ENCODE peak calls at places on chromosomes 4 and X, in nine cellular contexts. One of them, this sample, is unnamed. For H3K4me1, the result is how much of the 10 kb centered on the place peaks cover.

GRCh38 chr4:26793750-26794149 is 66.9 kb upstream of the STIM2 start:
- DNase-seq in Caco-2: no peak
- DNase-seq in mucosa of descending colon: no peak
- DNase-seq in tibial artery: no peak
- DNase-seq in right atrium auricular region: no peak
- DNase-seq in GM23248: no peak
- DNase-seq in heart right ventricle: no peak
- DNase-seq in neural progenitor cell: no peak
- DNase-seq in IMR-90: no peak
- DNase-seq in this sample: peak

GRCh38 chr4:28278676-28279075 is 1418.0 kb downstream of the STIM2 start:
- DNase-seq in Caco-2: no peak
- DNase-seq in mucosa of descending colon: no peak
- DNase-seq in tibial artery: no peak
- DNase-seq in right atrium auricular region: no peak
- DNase-seq in GM23248: no peak
- DNase-seq in heart right ventricle: no peak
- DNase-seq in neural progenitor cell: no peak
- DNase-seq in IMR-90: no peak
- DNase-seq in this sample: no peak

GRCh38 chr4:141971854-141972253 is 335.5 kb downstream of the IL15 start:
- DNase-seq in Caco-2: no peak
- DNase-seq in mucosa of descending colon: no peak
- DNase-seq in tibial artery: no peak
- DNase-seq in right atrium auricular region: no peak
- DNase-seq in GM23248: no peak
- DNase-seq in heart right ventricle: no peak
- DNase-seq in neural progenitor cell: no peak
- DNase-seq in IMR-90: no peak
- DNase-seq in this sample: no peak

GRCh38 chr4:185931986-185932385 is 120.0 kb upstream of the SORBS2 start:
- DNase-seq in Caco-2: no peak
- DNase-seq in mucosa of descending colon: no peak
- DNase-seq in tibial artery: no peak
- DNase-seq in right atrium auricular region: no peak
- DNase-seq in GM23248: no peak
- DNase-seq in heart right ventricle: no peak
- DNase-seq in neural progenitor cell: no peak
- DNase-seq in IMR-90: no peak
- DNase-seq in this sample: no peak

GRCh38 chr4:142752331-142752830 is 93.7 kb downstream of the INPP4B start:
- DNase-seq in Caco-2: no peak
- DNase-seq in mucosa of descending colon: no peak
- DNase-seq in tibial artery: no peak
- DNase-seq in right atrium auricular region: no peak
- DNase-seq in GM23248: peak
- DNase-seq in heart right ventricle: no peak
- DNase-seq in neural progenitor cell: peak
- DNase-seq in IMR-90: no peak
- DNase-seq in this sample: no peak

GRCh38 chrX:149495573-149496071 is 9.5 kb downstream of the IDS start:
- DNase-seq in Caco-2: peak
- DNase-seq in mucosa of descending colon: no peak
- DNase-seq in tibial artery: no peak
- DNase-seq in right atrium auricular region: peak
- DNase-seq in GM23248: peak
- DNase-seq in heart right ventricle: no peak
- DNase-seq in neural progenitor cell: no peak
- DNase-seq in IMR-90: peak
- DNase-seq in this sample: no peak

GRCh38 chrX:115018944-115019343 is 1.5 kb upstream of the IL13RA2 start:
- DNase-seq in Caco-2: no peak
- DNase-seq in mucosa of descending colon: no peak
- DNase-seq in tibial artery: no peak
- DNase-seq in right atrium auricular region: no peak
- DNase-seq in GM23248: peak
- DNase-seq in heart right ventricle: no peak
- DNase-seq in neural progenitor cell: no peak
- DNase-seq in IMR-90: no peak
- DNase-seq in this sample: no peak

GRCh38 chrX:153592966-153593688 is 5.8 kb downstream of the CCNQ start:
- DNase-seq in Caco-2: no peak
- DNase-seq in mucosa of descending colon: no peak
- DNase-seq in tibial artery: no peak
- DNase-seq in right atrium auricular region: peak
- DNase-seq in GM23248: no peak
- DNase-seq in heart right ventricle: peak
- DNase-seq in neural progenitor cell: no peak
- DNase-seq in IMR-90: no peak
- DNase-seq in this sample: no peak

GRCh38 chr4:117900832-117901231 is 133.5 kb upstream of the NDST3 start:
- DNase-seq in Caco-2: no peak
- DNase-seq in mucosa of descending colon: no peak
- DNase-seq in tibial artery: no peak
- DNase-seq in right atrium auricular region: no peak
- DNase-seq in GM23248: no peak
- DNase-seq in heart right ventricle: no peak
- DNase-seq in neural progenitor cell: no peak
- DNase-seq in IMR-90: no peak
- DNase-seq in this sample: no peak

GRCh38 chrX:136659174-136659573 is 11.2 kb downstream of the CD40LG start:
- DNase-seq in Caco-2: no peak
- DNase-seq in mucosa of descending colon: no peak
- DNase-seq in tibial artery: no peak
- DNase-seq in right atrium auricular region: no peak
- DNase-seq in GM23248: no peak
- DNase-seq in heart right ventricle: no peak
- DNase-seq in neural progenitor cell: no peak
- DNase-seq in IMR-90: no peak
- DNase-seq in this sample: no peak

GRCh38 chr4:48546336-48546735 is 56.3 kb downstream of the ZAR1 start:
- DNase-seq in Caco-2: peak
- DNase-seq in mucosa of descending colon: no peak
- DNase-seq in tibial artery: no peak
- DNase-seq in right atrium auricular region: no peak
- DNase-seq in GM23248: peak
- DNase-seq in heart right ventricle: no peak
- DNase-seq in neural progenitor cell: peak
- DNase-seq in IMR-90: peak
- DNase-seq in this sample: peak

GRCh38 chr4:166887457-166887856 is 346.8 kb downstream of the SPOCK3 start:
- DNase-seq in Caco-2: no peak
- DNase-seq in mucosa of descending colon: no peak
- DNase-seq in tibial artery: no peak
- DNase-seq in right atrium auricular region: no peak
- DNase-seq in GM23248: no peak
- DNase-seq in heart right ventricle: no peak
- DNase-seq in neural progenitor cell: no peak
- DNase-seq in IMR-90: no peak
- DNase-seq in this sample: no peak

GRCh38 chr4:108270466-108271450 is 102.0 kb upstream of the LEF1 start:
- DNase-seq in Caco-2: no peak
- DNase-seq in mucosa of descending colon: no peak
- DNase-seq in tibial artery: no peak
- DNase-seq in right atrium auricular region: no peak
- DNase-seq in GM23248: peak
- DNase-seq in heart right ventricle: no peak
- DNase-seq in neural progenitor cell: no peak
- DNase-seq in IMR-90: peak
- DNase-seq in this sample: no peak

GRCh38 chrX:48715876-48716502 is 19.5 kb downstream of the SUV39H1 start:
- DNase-seq in Caco-2: no peak
- DNase-seq in mucosa of descending colon: no peak
- DNase-seq in tibial artery: no peak
- DNase-seq in right atrium auricular region: no peak
- DNase-seq in GM23248: peak
- DNase-seq in heart right ventricle: no peak
- DNase-seq in neural progenitor cell: no peak
- DNase-seq in IMR-90: peak
- DNase-seq in this sample: no peak

GRCh38 chr4:140790765-140791164 is 34.6 kb upstream of the TBC1D9 start:
- DNase-seq in Caco-2: no peak
- DNase-seq in mucosa of descending colon: peak
- DNase-seq in tibial artery: peak
- DNase-seq in right atrium auricular region: peak
- DNase-seq in GM23248: no peak
- DNase-seq in heart right ventricle: peak
- DNase-seq in neural progenitor cell: no peak
- DNase-seq in IMR-90: peak
- DNase-seq in this sample: peak

GRCh38 chr4:70992354-70992753 is 1.1 kb upstream of the DCK start:
- DNase-seq in Caco-2: peak
- DNase-seq in mucosa of descending colon: no peak
- DNase-seq in tibial artery: no peak
- DNase-seq in right atrium auricular region: no peak
- DNase-seq in GM23248: no peak
- DNase-seq in heart right ventricle: no peak
- DNase-seq in neural progenitor cell: peak
- DNase-seq in IMR-90: no peak
- DNase-seq in this sample: peak

GRCh38 chrX:150693782-150694574 is 782 bp downstream of the MTMR1 start:
- DNase-seq in Caco-2: peak
- DNase-seq in mucosa of descending colon: peak
- DNase-seq in tibial artery: peak
- DNase-seq in right atrium auricular region: no peak
- DNase-seq in GM23248: peak
- DNase-seq in heart right ventricle: peak
- DNase-seq in neural progenitor cell: peak
- DNase-seq in IMR-90: peak
- DNase-seq in this sample: peak

GRCh38 chr4:88143504-88143903 is 14.9 kb downstream of the ABCG2 start:
- DNase-seq in Caco-2: no peak
- DNase-seq in mucosa of descending colon: no peak
- DNase-seq in tibial artery: no peak
- DNase-seq in right atrium auricular region: no peak
- DNase-seq in GM23248: peak
- DNase-seq in heart right ventricle: no peak
- DNase-seq in neural progenitor cell: no peak
- DNase-seq in IMR-90: peak
- DNase-seq in this sample: no peak

GRCh38 chr4:66636321-66636720 is 909.0 kb downstream of the CENPC start:
- DNase-seq in Caco-2: no peak
- DNase-seq in mucosa of descending colon: no peak
- DNase-seq in tibial artery: no peak
- DNase-seq in right atrium auricular region: no peak
- DNase-seq in GM23248: no peak
- DNase-seq in heart right ventricle: no peak
- DNase-seq in neural progenitor cell: peak
- DNase-seq in IMR-90: no peak
- DNase-seq in this sample: no peak

GRCh38 chr4:112156546-112156945 is 11.3 kb downstream of the FAM241A start:
- DNase-seq in Caco-2: no peak
- DNase-seq in mucosa of descending colon: no peak
- DNase-seq in tibial artery: no peak
- DNase-seq in right atrium auricular region: no peak
- DNase-seq in GM23248: no peak
- DNase-seq in heart right ventricle: no peak
- DNase-seq in neural progenitor cell: no peak
- DNase-seq in IMR-90: no peak
- DNase-seq in this sample: no peak
- H3K4me1 ChIP-seq in Caco-2: under half
- H3K4me1 ChIP-seq in mucosa of descending colon: under half
- H3K4me1 ChIP-seq in tibial artery: under half
- H3K4me1 ChIP-seq in right atrium auricular region: under half
- H3K4me1 ChIP-seq in GM23248: under half
- H3K4me1 ChIP-seq in heart right ventricle: half or more
- H3K4me1 ChIP-seq in neural progenitor cell: under half
- H3K4me1 ChIP-seq in IMR-90: under half
- H3K4me1 ChIP-seq in this sample: under half

DNA sequence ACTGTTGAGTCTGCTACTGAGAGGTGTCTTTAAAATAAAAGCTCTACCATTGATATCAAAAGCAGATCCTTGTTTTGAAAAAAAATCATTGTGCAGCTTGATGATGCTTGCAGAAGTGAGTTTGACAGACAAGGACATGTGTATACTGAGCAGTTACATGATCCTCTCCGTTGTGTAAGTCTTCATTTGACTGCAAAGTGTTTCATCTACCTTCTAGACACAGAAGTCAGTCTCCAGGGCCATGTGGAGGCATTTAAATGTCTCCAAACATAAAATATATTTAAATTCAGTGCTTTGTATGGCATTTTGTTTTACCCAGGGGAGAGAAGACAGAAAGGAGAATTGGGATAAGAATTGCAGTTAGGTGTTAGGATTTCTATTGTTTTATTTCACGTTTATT is 107.8 kb upstream of the MYOZ2 start:
- DNase-seq in Caco-2: no peak
- DNase-seq in mucosa of descending colon: no peak
- DNase-seq in tibial artery: no peak
- DNase-seq in right atrium auricular region: no peak
- DNase-seq in GM23248: no peak
- DNase-seq in heart right ventricle: no peak
- DNase-seq in neural progenitor cell: no peak
- DNase-seq in IMR-90: no peak
- DNase-seq in this sample: no peak
- H3K4me1 ChIP-seq in Caco-2: under half
- H3K4me1 ChIP-seq in mucosa of descending colon: under half
- H3K4me1 ChIP-seq in tibial artery: under half
- H3K4me1 ChIP-seq in right atrium auricular region: under half
- H3K4me1 ChIP-seq in GM23248: under half
- H3K4me1 ChIP-seq in heart right ventricle: under half
- H3K4me1 ChIP-seq in neural progenitor cell: under half
- H3K4me1 ChIP-seq in IMR-90: under half
- H3K4me1 ChIP-seq in this sample: under half

GRCh38 chr4:7043521-7044414 is 596 bp downstream of the TADA2B start:
- DNase-seq in Caco-2: no peak
- DNase-seq in mucosa of descending colon: peak
- DNase-seq in tibial artery: no peak
- DNase-seq in right atrium auricular region: no peak
- DNase-seq in GM23248: peak
- DNase-seq in heart right ventricle: peak
- DNase-seq in neural progenitor cell: no peak
- DNase-seq in IMR-90: peak
- DNase-seq in this sample: peak
- H3K4me1 ChIP-seq in Caco-2: under half
- H3K4me1 ChIP-seq in mucosa of descending colon: under half
- H3K4me1 ChIP-seq in tibial artery: under half
- H3K4me1 ChIP-seq in right atrium auricular region: under half
- H3K4me1 ChIP-seq in GM23248: under half
- H3K4me1 ChIP-seq in heart right ventricle: half or more
- H3K4me1 ChIP-seq in neural progenitor cell: under half
- H3K4me1 ChIP-seq in IMR-90: under half
- H3K4me1 ChIP-seq in this sample: under half

DNA sequence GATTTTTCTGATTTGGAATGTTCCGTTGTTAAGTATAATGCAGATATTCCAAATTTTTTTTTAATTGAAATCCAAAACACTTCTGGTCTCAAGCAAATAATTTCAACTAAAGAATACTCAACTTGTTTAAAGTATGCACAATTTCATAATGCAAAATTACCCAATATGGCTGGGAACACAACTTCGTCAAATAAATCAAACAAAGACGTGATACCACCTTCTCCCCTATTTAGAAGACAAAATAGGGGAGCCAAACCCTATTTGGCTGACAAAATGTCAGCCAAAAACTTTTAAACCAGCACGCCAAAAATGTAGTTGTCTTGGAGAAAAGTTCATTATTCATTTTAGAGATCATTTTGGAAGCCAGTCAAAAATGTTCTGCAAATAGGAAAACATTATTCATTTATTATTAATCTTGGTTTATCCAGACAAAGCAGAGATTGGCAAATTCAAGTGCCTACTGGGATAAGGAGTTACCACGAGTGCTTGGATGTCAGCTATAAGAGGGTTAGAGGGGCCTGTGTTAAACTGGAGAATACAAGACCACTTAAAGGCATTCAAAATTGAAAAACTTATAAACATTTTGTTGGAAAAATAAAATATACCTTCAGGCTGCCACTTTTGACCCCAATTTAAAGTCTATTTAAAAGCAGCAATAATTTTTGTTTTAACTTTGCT is 3.3 kb upstream of the TKTL2 start:
- DNase-seq in Caco-2: no peak
- DNase-seq in mucosa of descending colon: no peak
- DNase-seq in tibial artery: no peak
- DNase-seq in right atrium auricular region: no peak
- DNase-seq in GM23248: no peak
- DNase-seq in heart right ventricle: no peak
- DNase-seq in neural progenitor cell: no peak
- DNase-seq in IMR-90: no peak
- DNase-seq in this sample: no peak
- H3K4me1 ChIP-seq in Caco-2: under half
- H3K4me1 ChIP-seq in mucosa of descending colon: under half
- H3K4me1 ChIP-seq in tibial artery: under half
- H3K4me1 ChIP-seq in right atrium auricular region: under half
- H3K4me1 ChIP-seq in GM23248: under half
- H3K4me1 ChIP-seq in heart right ventricle: under half
- H3K4me1 ChIP-seq in neural progenitor cell: under half
- H3K4me1 ChIP-seq in IMR-90: under half
- H3K4me1 ChIP-seq in this sample: under half